ENCODE peak calls at places on chromosome 13, in nine cellular contexts. One of them, this sample, is unnamed.

GRCh38 chr13:111251646-111252448 is 68.6 kb upstream of the TEX29 start:
- DNase-seq in K562: no peak
- DNase-seq in foreskin fibroblast: no peak
- DNase-seq in H1: no peak
- DNase-seq in fibroblast of the aortic adventitia: no peak
- DNase-seq in progenitor cell of endocrine pancreas: no peak
- DNase-seq in glutamatergic neuron: no peak
- DNase-seq in AG09319: no peak
- DNase-seq in cardiac muscle cell: no peak
- DNase-seq in this sample: no peak

GRCh38 chr13:29849071-29849541 is 1.3 kb downstream of the UBL3 start:
- DNase-seq in K562: no peak
- DNase-seq in foreskin fibroblast: no peak
- DNase-seq in H1: no peak
- DNase-seq in fibroblast of the aortic adventitia: peak; percentile 40
- DNase-seq in progenitor cell of endocrine pancreas: no peak
- DNase-seq in glutamatergic neuron: no peak
- DNase-seq in AG09319: no peak
- DNase-seq in cardiac muscle cell: peak; percentile 12
- DNase-seq in this sample: no peak

GRCh38 chr13:49044849-49045248 is 69.1 kb downstream of the FNDC3A start:
- DNase-seq in K562: no peak
- DNase-seq in foreskin fibroblast: no peak
- DNase-seq in H1: no peak
- DNase-seq in fibroblast of the aortic adventitia: no peak
- DNase-seq in progenitor cell of endocrine pancreas: no peak
- DNase-seq in glutamatergic neuron: no peak
- DNase-seq in AG09319: no peak
- DNase-seq in cardiac muscle cell: no peak
- DNase-seq in this sample: no peak

GRCh38 chr13:33193428-33193974 is 92.1 kb downstream of the STARD13 start:
- DNase-seq in K562: no peak
- DNase-seq in foreskin fibroblast: no peak
- DNase-seq in H1: no peak
- DNase-seq in fibroblast of the aortic adventitia: no peak
- DNase-seq in progenitor cell of endocrine pancreas: no peak
- DNase-seq in glutamatergic neuron: no peak
- DNase-seq in AG09319: no peak
- DNase-seq in cardiac muscle cell: peak; percentile 49
- DNase-seq in this sample: no peak

GRCh38 chr13:113152894-113153809 is 5.3 kb upstream of the PROZ start:
- DNase-seq in K562: peak; percentile 32
- DNase-seq in foreskin fibroblast: no peak
- DNase-seq in H1: peak; percentile 81
- DNase-seq in fibroblast of the aortic adventitia: no peak
- DNase-seq in progenitor cell of endocrine pancreas: peak; percentile 38
- DNase-seq in glutamatergic neuron: peak; percentile 38
- DNase-seq in AG09319: no peak
- DNase-seq in cardiac muscle cell: peak; percentile 68
- DNase-seq in this sample: no peak

GRCh38 chr13:86581711-86582110 is 782.5 kb upstream of the SLITRK6 start:
- DNase-seq in K562: no peak
- DNase-seq in foreskin fibroblast: no peak
- DNase-seq in H1: no peak
- DNase-seq in fibroblast of the aortic adventitia: peak; percentile 5
- DNase-seq in progenitor cell of endocrine pancreas: no peak
- DNase-seq in glutamatergic neuron: no peak
- DNase-seq in AG09319: no peak
- DNase-seq in cardiac muscle cell: no peak
- DNase-seq in this sample: no peak

GRCh38 chr13:102907016-102907756 is 61.4 kb downstream of the ERCC5 start:
- DNase-seq in K562: no peak
- DNase-seq in foreskin fibroblast: no peak
- DNase-seq in H1: no peak
- DNase-seq in fibroblast of the aortic adventitia: no peak
- DNase-seq in progenitor cell of endocrine pancreas: no peak
- DNase-seq in glutamatergic neuron: no peak
- DNase-seq in AG09319: no peak
- DNase-seq in cardiac muscle cell: peak; percentile 8
- DNase-seq in this sample: no peak

GRCh38 chr13:92097337-92097903 is 699.0 kb downstream of the GPC5 start:
- DNase-seq in K562: no peak
- DNase-seq in foreskin fibroblast: no peak
- DNase-seq in H1: no peak
- DNase-seq in fibroblast of the aortic adventitia: no peak
- DNase-seq in progenitor cell of endocrine pancreas: no peak
- DNase-seq in glutamatergic neuron: no peak
- DNase-seq in AG09319: no peak
- DNase-seq in cardiac muscle cell: peak; percentile 62
- DNase-seq in this sample: no peak

GRCh38 chr13:62997038-62997619 is 1581.5 kb upstream of the PCDH20 start:
- DNase-seq in K562: no peak
- DNase-seq in foreskin fibroblast: no peak
- DNase-seq in H1: no peak
- DNase-seq in fibroblast of the aortic adventitia: no peak
- DNase-seq in progenitor cell of endocrine pancreas: no peak
- DNase-seq in glutamatergic neuron: no peak
- DNase-seq in AG09319: no peak
- DNase-seq in cardiac muscle cell: no peak
- DNase-seq in this sample: no peak

GRCh38 chr13:101408154-101408553 is 8.2 kb downstream of the NALCN start:
- DNase-seq in K562: no peak
- DNase-seq in foreskin fibroblast: no peak
- DNase-seq in H1: no peak
- DNase-seq in fibroblast of the aortic adventitia: no peak
- DNase-seq in progenitor cell of endocrine pancreas: no peak
- DNase-seq in glutamatergic neuron: no peak
- DNase-seq in AG09319: no peak
- DNase-seq in cardiac muscle cell: no peak
- DNase-seq in this sample: no peak

GRCh38 chr13:73835138-73835721 is 299.0 kb downstream of the KLF12 start:
- DNase-seq in K562: peak; percentile 26
- DNase-seq in foreskin fibroblast: peak; percentile 16
- DNase-seq in H1: no peak
- DNase-seq in fibroblast of the aortic adventitia: peak; percentile 66
- DNase-seq in progenitor cell of endocrine pancreas: no peak
- DNase-seq in glutamatergic neuron: no peak
- DNase-seq in AG09319: no peak
- DNase-seq in cardiac muscle cell: peak; percentile 61
- DNase-seq in this sample: no peak

GRCh38 chr13:44768233-44768632 is 192.1 kb upstream of the TSC22D1 start:
- DNase-seq in K562: no peak
- DNase-seq in foreskin fibroblast: no peak
- DNase-seq in H1: no peak
- DNase-seq in fibroblast of the aortic adventitia: no peak
- DNase-seq in progenitor cell of endocrine pancreas: no peak
- DNase-seq in glutamatergic neuron: no peak
- DNase-seq in AG09319: no peak
- DNase-seq in cardiac muscle cell: peak; percentile 45
- DNase-seq in this sample: no peak

GRCh38 chr13:72304121-72304745 is 423.2 kb downstream of the MZT1 start:
- DNase-seq in K562: no peak
- DNase-seq in foreskin fibroblast: no peak
- DNase-seq in H1: no peak
- DNase-seq in fibroblast of the aortic adventitia: peak; percentile 8
- DNase-seq in progenitor cell of endocrine pancreas: no peak
- DNase-seq in glutamatergic neuron: no peak
- DNase-seq in AG09319: no peak
- DNase-seq in cardiac muscle cell: peak; percentile 16
- DNase-seq in this sample: no peak

GRCh38 chr13:33218020-33218419 is 67.5 kb downstream of the STARD13 start:
- DNase-seq in K562: no peak
- DNase-seq in foreskin fibroblast: peak; percentile 37
- DNase-seq in H1: no peak
- DNase-seq in fibroblast of the aortic adventitia: no peak
- DNase-seq in progenitor cell of endocrine pancreas: no peak
- DNase-seq in glutamatergic neuron: no peak
- DNase-seq in AG09319: no peak
- DNase-seq in cardiac muscle cell: peak; percentile 62
- DNase-seq in this sample: no peak

GRCh38 chr13:74040200-74040599 is 94.0 kb downstream of the KLF12 start:
- DNase-seq in K562: peak; percentile 17
- DNase-seq in foreskin fibroblast: no peak
- DNase-seq in H1: peak; percentile 81
- DNase-seq in fibroblast of the aortic adventitia: peak; percentile 17
- DNase-seq in progenitor cell of endocrine pancreas: peak; percentile 28
- DNase-seq in glutamatergic neuron: peak; percentile 81
- DNase-seq in AG09319: no peak
- DNase-seq in cardiac muscle cell: peak; percentile 44
- DNase-seq in this sample: no peak

GRCh38 chr13:35954207-35954560 is 177.0 kb downstream of the DCLK1 start:
- DNase-seq in K562: no peak
- DNase-seq in foreskin fibroblast: no peak
- DNase-seq in H1: no peak
- DNase-seq in fibroblast of the aortic adventitia: peak; percentile 37
- DNase-seq in progenitor cell of endocrine pancreas: no peak
- DNase-seq in glutamatergic neuron: no peak
- DNase-seq in AG09319: no peak
- DNase-seq in cardiac muscle cell: no peak
- DNase-seq in this sample: no peak

DNA sequence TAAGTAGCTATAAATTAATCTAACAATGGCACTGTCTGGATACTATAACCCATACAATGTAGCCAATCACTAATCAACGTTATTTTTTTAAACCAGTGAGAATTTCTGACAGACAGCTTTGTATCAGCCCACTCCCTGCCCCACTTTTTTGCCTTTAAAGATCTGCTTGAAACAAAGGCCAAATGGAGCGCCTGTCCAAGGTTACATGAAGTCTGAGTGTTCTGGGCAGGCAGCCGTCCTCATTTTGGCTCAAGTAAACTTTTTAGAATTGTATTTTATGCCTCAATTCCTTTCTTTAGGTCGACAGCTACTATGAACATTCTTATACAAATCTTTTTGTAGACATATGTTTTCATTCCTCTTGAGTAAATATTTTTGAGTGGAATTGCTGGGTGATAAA is 6.2 kb downstream of the IFT88 start:
- DNase-seq in K562: no peak
- DNase-seq in foreskin fibroblast: no peak
- DNase-seq in H1: no peak
- DNase-seq in fibroblast of the aortic adventitia: no peak
- DNase-seq in progenitor cell of endocrine pancreas: no peak
- DNase-seq in glutamatergic neuron: no peak
- DNase-seq in AG09319: no peak
- DNase-seq in cardiac muscle cell: no peak
- DNase-seq in this sample: no peak
- TF ChIP-seq CTCF in K562: no peak
- TF ChIP-seq CTCF in foreskin fibroblast: no peak
- TF ChIP-seq CTCF in H1: no peak
- TF ChIP-seq CTCF in fibroblast of the aortic adventitia: no peak
- TF ChIP-seq CTCF in progenitor cell of endocrine pancreas: no peak
- TF ChIP-seq CTCF in glutamatergic neuron: no peak
- TF ChIP-seq CTCF in AG09319: no peak
- TF ChIP-seq CTCF in cardiac muscle cell: no peak
- TF ChIP-seq CTCF in this sample: no peak

DNA sequence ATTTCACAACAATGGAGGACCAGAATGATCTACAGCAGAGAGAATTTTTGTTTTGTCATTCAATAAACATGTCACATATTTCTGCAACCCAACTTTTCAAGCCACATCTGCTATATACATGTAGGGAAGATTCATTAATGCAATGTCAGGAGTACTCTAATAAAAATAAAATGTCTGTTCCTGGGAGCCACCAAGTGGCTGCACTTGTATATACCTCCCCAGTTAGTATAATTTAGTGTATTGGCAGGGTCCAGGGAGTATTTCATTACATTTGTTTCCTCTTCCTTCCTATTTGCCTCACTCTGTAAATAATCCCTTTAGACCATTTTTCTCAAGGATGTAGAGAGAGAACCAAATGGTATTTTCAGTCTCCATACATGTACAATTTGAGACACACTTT is 1169.0 kb downstream of the DIAPH3 start:
- DNase-seq in K562: no peak
- DNase-seq in foreskin fibroblast: no peak
- DNase-seq in H1: no peak
- DNase-seq in fibroblast of the aortic adventitia: no peak
- DNase-seq in progenitor cell of endocrine pancreas: no peak
- DNase-seq in glutamatergic neuron: no peak
- DNase-seq in AG09319: no peak
- DNase-seq in cardiac muscle cell: no peak
- DNase-seq in this sample: no peak
- TF ChIP-seq CTCF in K562: no peak
- TF ChIP-seq CTCF in foreskin fibroblast: no peak
- TF ChIP-seq CTCF in H1: peak; percentile 8
- TF ChIP-seq CTCF in fibroblast of the aortic adventitia: no peak
- TF ChIP-seq CTCF in progenitor cell of endocrine pancreas: peak; percentile 28
- TF ChIP-seq CTCF in glutamatergic neuron: no peak
- TF ChIP-seq CTCF in AG09319: no peak
- TF ChIP-seq CTCF in cardiac muscle cell: peak; percentile 8
- TF ChIP-seq CTCF in this sample: no peak

DNA sequence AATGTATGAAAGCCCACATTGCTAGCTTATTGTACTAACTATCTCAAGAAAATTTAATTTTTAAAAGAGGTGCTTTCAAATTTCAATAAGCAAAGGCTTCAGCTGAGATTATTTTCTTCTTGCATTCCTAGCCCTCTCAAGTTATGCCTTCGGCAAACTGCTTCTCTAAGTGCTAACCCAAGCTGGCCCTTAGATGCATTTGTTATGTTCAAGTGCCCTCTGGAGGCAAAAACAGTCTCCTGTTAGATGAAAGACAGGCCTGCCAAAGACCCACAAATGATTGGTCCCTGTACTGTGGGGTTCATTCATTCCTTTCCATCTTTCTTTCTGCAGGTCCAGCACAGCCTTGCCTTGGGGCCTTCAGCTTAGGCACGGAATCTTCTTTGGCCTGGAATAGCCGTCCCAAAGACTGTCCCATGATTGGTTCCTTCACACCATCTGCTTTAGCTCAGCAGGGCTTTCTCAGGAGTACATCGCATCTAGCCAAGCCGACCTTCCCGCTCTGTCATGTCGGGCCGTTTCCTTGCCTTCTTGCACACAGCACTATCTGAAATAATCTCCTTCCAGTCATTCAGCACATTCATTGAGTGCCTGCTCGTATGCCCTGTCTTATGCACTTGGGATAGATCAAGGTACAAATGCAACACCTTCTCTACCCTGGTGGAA is 26.4 kb upstream of the TPTE2 start:
- DNase-seq in K562: no peak
- DNase-seq in foreskin fibroblast: peak; percentile 29
- DNase-seq in H1: no peak
- DNase-seq in fibroblast of the aortic adventitia: peak; percentile 52
- DNase-seq in progenitor cell of endocrine pancreas: no peak
- DNase-seq in glutamatergic neuron: no peak
- DNase-seq in AG09319: no peak
- DNase-seq in cardiac muscle cell: peak; percentile 60
- DNase-seq in this sample: no peak
- TF ChIP-seq CTCF in K562: peak; percentile 67
- TF ChIP-seq CTCF in foreskin fibroblast: peak; percentile 27
- TF ChIP-seq CTCF in H1: peak; percentile 38
- TF ChIP-seq CTCF in fibroblast of the aortic adventitia: peak; percentile 31
- TF ChIP-seq CTCF in progenitor cell of endocrine pancreas: peak; percentile 24
- TF ChIP-seq CTCF in glutamatergic neuron: no peak
- TF ChIP-seq CTCF in AG09319: peak; percentile 23
- TF ChIP-seq CTCF in cardiac muscle cell: peak; percentile 51
- TF ChIP-seq CTCF in this sample: peak; percentile 48

DNA sequence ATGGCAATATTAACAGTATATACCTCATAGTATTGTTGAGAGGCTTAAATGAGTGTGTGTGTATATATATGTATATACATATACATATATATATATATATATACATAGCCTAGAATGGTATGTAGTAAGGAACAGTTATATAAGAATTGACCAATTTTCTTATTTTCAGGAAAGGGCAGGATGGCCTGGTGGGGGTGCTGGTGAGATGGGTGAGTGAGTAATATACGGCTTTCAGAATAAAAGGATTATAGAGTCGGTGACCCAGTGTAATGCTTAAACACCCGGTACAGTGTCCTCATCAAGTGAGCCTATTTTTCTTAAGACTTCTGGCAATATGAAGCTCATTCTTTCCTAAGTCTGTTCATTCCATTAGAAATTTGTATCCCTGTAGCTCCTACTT is 11.7 kb upstream of the FAM216B start:
- DNase-seq in K562: no peak
- DNase-seq in foreskin fibroblast: no peak
- DNase-seq in H1: no peak
- DNase-seq in fibroblast of the aortic adventitia: no peak
- DNase-seq in progenitor cell of endocrine pancreas: no peak
- DNase-seq in glutamatergic neuron: no peak
- DNase-seq in AG09319: no peak
- DNase-seq in cardiac muscle cell: no peak
- DNase-seq in this sample: no peak
- TF ChIP-seq CTCF in K562: no peak
- TF ChIP-seq CTCF in foreskin fibroblast: no peak
- TF ChIP-seq CTCF in H1: peak; percentile 19
- TF ChIP-seq CTCF in fibroblast of the aortic adventitia: no peak
- TF ChIP-seq CTCF in progenitor cell of endocrine pancreas: no peak
- TF ChIP-seq CTCF in glutamatergic neuron: no peak
- TF ChIP-seq CTCF in AG09319: no peak
- TF ChIP-seq CTCF in cardiac muscle cell: no peak
- TF ChIP-seq CTCF in this sample: no peak